ENCODE peak calls at places on chromosomes 3 and 15, in four cellular contexts. O is A549, T is GM23338, D is HCT116. G is an unnamed sample.

GRCh38 chr15:41873711-41874110 is 20.1 kb downstream of the SPTBN5 start:
- DNase-seq in O (no peak), T (no peak), D (no peak), G (no peak)

GRCh38 chr3:46733026-46733800 is 15.5 kb upstream of the PRSS50 start:
- DNase-seq in O (peak; percentile 16), T (no peak), D (no peak), G (no peak)

GRCh38 chr3:102238362-102238761 is 196.5 kb upstream of the ZPLD1 start:
- DNase-seq in O (no peak), T (peak; percentile 47), D (no peak), G (peak; percentile 89)

GRCh38 chr3:179716811-179717210 is 64.0 kb downstream of the USP13 start:
- DNase-seq in O (no peak), T (no peak), D (no peak), G (no peak)

GRCh38 chr3:191743283-191743682 is 282.3 kb downstream of the PYDC2 start:
- DNase-seq in O (no peak), T (no peak), D (no peak), G (no peak)

GRCh38 chr3:11944052-11944673 is 60.0 kb upstream of the SYN2 start:
- DNase-seq in O (peak; percentile 68), T (peak; percentile 90), D (peak; percentile 70), G (peak; percentile 4)

GRCh38 chr15:60972866-60973265 is 256.2 kb downstream of the RORA start:
- DNase-seq in O (no peak), T (no peak), D (no peak), G (no peak)

GRCh38 chr15:60392986-60393811 is 4.6 kb downstream of the ANXA2 start:
- DNase-seq in O (peak; percentile 98), T (no peak), D (peak; percentile 98), G (peak; percentile 99)

GRCh38 chr3:117695321-117695720 is 985.7 kb downstream of the TUSC7 start:
- DNase-seq in O (no peak), T (no peak), D (no peak), G (no peak)

GRCh38 chr15:60373745-60374144 is 24.0 kb downstream of the ANXA2 start:
- DNase-seq in O (peak; percentile 20), T (no peak), D (no peak), G (no peak)

GRCh38 chr3:65354880-65355279 is 667.1 kb upstream of the ADAMTS9 start:
- DNase-seq in O (no peak), T (no peak), D (no peak), G (no peak)

GRCh38 chr15:97023131-97023844 is 692.8 kb downstream of the NR2F2 start:
- DNase-seq in O (no peak), T (peak; percentile 5), D (no peak), G (no peak)

GRCh38 chr15:44300567-44300966 is 12.0 kb downstream of the GOLM2 start:
- DNase-seq in O (no peak), T (no peak), D (no peak), G (no peak)

GRCh38 chr3:12198301-12198700 is 39.6 kb upstream of the TIMP4 start:
- DNase-seq in O (peak; percentile 30), T (no peak), D (no peak), G (no peak)

GRCh38 chr15:77414781-77415442 is 5.0 kb downstream of the PEAK1 start:
- DNase-seq in O (no peak), T (no peak), D (no peak), G (no peak)
- H3K4me1 ChIP-seq in O (peaks cover 18% of the 10 kb centered on the region), T (peaks cover 38% of the 10 kb centered on the region), D (peaks cover 10% of the 10 kb centered on the region), G (peaks cover 25% of the 10 kb centered on the region)

GRCh38 chr3:71517206-71517855 is 66.2 kb downstream of the FOXP1 start:
- DNase-seq in O (no peak), T (no peak), D (no peak), G (no peak)
- TF ChIP-seq REST in O (no peak), T (no peak), D (no peak), G (no peak)

GRCh38 chr3:126618021-126618420 is 36.9 kb downstream of the TXNRD3 start:
- DNase-seq in O (no peak), T (no peak), D (no peak), G (no peak)

GRCh38 chr3:126612464-126613205 is 42.3 kb downstream of the TXNRD3 start:
- DNase-seq in O (no peak), T (no peak), D (no peak), G (no peak)

GRCh38 chr3:126617574-126617973 is 37.4 kb downstream of the TXNRD3 start:
- DNase-seq in O (no peak), T (no peak), D (no peak), G (no peak)

GRCh38 chr3:126616931-126617330 is 38.0 kb downstream of the TXNRD3 start:
- DNase-seq in O (no peak), T (no peak), D (no peak), G (no peak)

DNA sequence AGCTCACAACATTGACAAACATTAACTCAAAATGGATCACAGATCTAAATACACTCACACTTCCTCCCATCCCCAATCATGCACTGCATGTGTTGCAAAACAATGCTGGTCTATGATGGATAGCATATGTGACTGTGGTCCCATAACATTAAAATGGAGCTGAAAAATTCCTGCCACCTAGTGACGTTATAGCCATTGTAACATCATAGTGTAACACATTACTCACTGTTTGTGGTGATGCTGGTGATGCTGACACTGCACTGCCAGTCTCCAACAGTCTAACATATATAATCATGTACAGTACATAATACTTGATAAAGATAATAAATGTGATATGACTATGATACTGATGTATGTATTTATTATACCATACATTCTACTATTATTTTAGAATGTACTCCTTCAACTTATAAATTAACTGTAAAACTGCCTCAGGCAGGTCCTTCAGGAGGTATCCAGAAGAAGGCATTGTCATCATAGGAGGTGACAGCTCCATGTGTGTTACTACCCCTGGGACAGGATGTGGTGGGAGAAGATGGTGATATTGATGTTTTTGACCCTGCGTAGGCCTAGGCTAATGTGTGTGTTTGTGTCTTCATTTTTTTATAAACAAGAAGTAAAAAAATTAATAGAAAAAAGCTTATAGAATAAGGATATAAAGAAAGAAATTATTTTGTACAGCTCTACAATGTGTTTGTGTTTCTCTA is 41.3 kb downstream of the TXNRD3 start:
- DNase-seq in O (no peak), T (no peak), D (no peak), G (no peak)
- H3K4me1 ChIP-seq in O (no peaks in the 10 kb centered on the region), T (no peaks in the 10 kb centered on the region), D (no peaks in the 10 kb centered on the region), G (no peaks in the 10 kb centered on the region)

GRCh38 chr3:131518682-131519081 is 15.9 kb upstream of the MRPL3 start:
- DNase-seq in O (no peak), T (peak; percentile 5), D (no peak), G (no peak)
- TF ChIP-seq REST in O (no peak), T (no peak), D (no peak), G (no peak)

GRCh38 chr15:83694538-83694937 is 40.6 kb downstream of the ADAMTSL3 start:
- DNase-seq in O (no peak), T (peak; percentile 8), D (no peak), G (no peak)
- H3K4me1 ChIP-seq in O (peaks cover 17% of the 10 kb centered on the region), T (peaks cover 14% of the 10 kb centered on the region), D (no peaks in the 10 kb centered on the region), G (no peaks in the 10 kb centered on the region)

G was measured in Panc1.